ENCODE peak calls at places on chromosomes 11 and 22, in five cellular contexts. D, R, C, A and B are unnamed samples.

GRCh38 chr11:84558085-84558905 is 1068.8 kb downstream of the DLG2 start:
- DNase-seq in R (peak), A (no peak), C (no peak), D (peak), B (peak)

GRCh38 chr22:28051787-28052356 is 132.8 kb upstream of the PITPNB start:
- DNase-seq in C (peak), D (peak), A (no peak), R (peak), B (peak)

GRCh38 chr11:35272391-35272821 is 133.4 kb downstream of the CD44 start:
- DNase-seq in R (no peak), A (no peak), C (no peak), D (no peak), B (no peak)

GRCh38 chr11:72840780-72841179 is 26.6 kb downstream of the ATG16L2 start:
- DNase-seq in R (peak), A (no peak), C (no peak), D (peak), B (no peak)

GRCh38 chr11:117281159-117281558 is 10.0 kb upstream of the BACE1-AS start:
- DNase-seq in A (no peak), C (no peak), D (peak), R (peak), B (peak)

GRCh38 chr11:16989554-16989953 is 24.7 kb downstream of the PLEKHA7 start:
- DNase-seq in R (no peak), D (no peak), C (no peak), A (no peak), B (no peak)

GRCh38 chr22:45572444-45572843 is 69.8 kb downstream of the FBLN1 start:
- DNase-seq in R (peak), C (no peak), A (no peak), D (no peak), B (no peak)

GRCh38 chr22:50032941-50033601 is 20.5 kb upstream of the IL17REL start:
- DNase-seq in R (no peak), D (no peak), C (no peak), A (no peak), B (no peak)

GRCh38 chr22:48627203-48627602 is 1200.5 kb downstream of the BRD1 start:
- DNase-seq in C (no peak), A (no peak), R (no peak), D (no peak), B (no peak)

GRCh38 chr22:19884161-19884953 is 29.7 kb upstream of the GNB1L start:
- DNase-seq in R (no peak), D (no peak), C (peak), A (no peak), B (no peak)

GRCh38 chr11:81220166-81220895 is 1513.3 kb downstream of the FAM181B start:
- DNase-seq in R (no peak), A (no peak), D (no peak), C (no peak), B (no peak)

GRCh38 chr22:27597703-27598444 is 203.7 kb downstream of the MN1 start:
- DNase-seq in R (peak), D (no peak), A (no peak), C (no peak), B (no peak)

GRCh38 chr11:63763506-63764200 is 4.9 kb downstream of the ZFTA start:
- DNase-seq in R (no peak), C (peak), A (no peak), D (no peak), B (no peak)

GRCh38 chr11:45272701-45273100 is 13.4 kb downstream of the SYT13 start:
- DNase-seq in D (no peak), R (peak), C (no peak), A (no peak), B (no peak)

GRCh38 chr11:29482510-29482909 is 534.3 kb downstream of the KCNA4 start:
- DNase-seq in A (no peak), R (no peak), C (no peak), D (no peak), B (no peak)

GRCh38 chr11:13313005-13313819 is 35.6 kb downstream of the BMAL1 start:
- DNase-seq in C (no peak), D (no peak), A (no peak), R (no peak), B (no peak)

GRCh38 chr11:117830072-117830471 is 5.5 kb upstream of the FXYD2 start:
- DNase-seq in R (no peak), C (no peak), A (no peak), D (no peak), B (peak)

GRCh38 chr11:121391914-121392313 is 60.2 kb upstream of the SORL1 start:
- DNase-seq in A (no peak), C (no peak), D (no peak), R (peak), B (peak)

GRCh38 chr11:58578136-58578634 is 678 bp upstream of the ZFP91 start:
- DNase-seq in R (peak), C (peak), A (peak), D (peak), B (peak)

GRCh38 chr11:80700386-80700785 is 1259.6 kb upstream of the TENM4 start:
- DNase-seq in R (peak), C (no peak), A (no peak), D (no peak), B (no peak)

GRCh38 chr11:65858354-65859133 is 564 bp upstream of the CFL1 start:
- DNase-seq in D (no peak), A (no peak), C (no peak), R (peak), B (no peak)

GRCh38 chr11:61694971-61695706 is 14.9 kb downstream of the DAGLA start:
- DNase-seq in C (peak), R (peak), A (no peak), D (no peak), B (peak)

GRCh38 chr11:78414321-78415051 is 3.1 kb downstream of the GAB2 start:
- DNase-seq in D (no peak), A (no peak), R (peak), C (no peak), B (no peak)

GRCh38 chr11:76801736-76802135 is 18.6 kb downstream of the TSKU start:
- DNase-seq in C (no peak), D (no peak), R (peak), A (no peak), B (no peak)

GRCh38 chr11:452203-452744 is 2.2 kb downstream of the PTDSS2 start:
- DNase-seq in C (no peak), D (no peak), A (no peak), R (no peak), B (no peak)

GRCh38 chr11:124402326-124402922 is 3.6 kb upstream of the OR8B3 start:
- DNase-seq in R (peak), A (no peak), D (peak), C (peak), B (peak)

GRCh38 chr22:48894064-48894671 is 933.5 kb downstream of the BRD1 start:
- DNase-seq in C (no peak), D (no peak), R (no peak), A (no peak), B (no peak)

GRCh38 chr11:81644239-81644840 is 1089.3 kb downstream of the FAM181B start:
- DNase-seq in C (no peak), R (peak), D (peak), A (no peak), B (peak)

GRCh38 chr11:11347583-11347982 is 5.5 kb downstream of the CSNK2A3 start:
- DNase-seq in A (no peak), D (no peak), R (no peak), C (peak), B (peak)